ENCODE peak calls at places on chromosomes 1 and 21, in seven cellular contexts. E is right lobe of liver, H is substantia nigra, N is tibial artery, O is right atrium auricular region, V is breast epithelium, I is PC-3. P is an unnamed sample.

GRCh38 chr1:6646499-6647148 is 22.0 kb downstream of the THAP3 start:
- DNase-seq in E (no peak), H (no peak), N (no peak), O (no peak), V (no peak), I (peak; percentile 68), P (no peak)

GRCh38 chr1:45334308-45335245 is 5.4 kb upstream of the TOE1 start:
- DNase-seq in E (peak; percentile 49), H (no peak), N (no peak), O (no peak), V (no peak), I (peak; percentile 39), P (no peak)

GRCh38 chr1:244450597-244451538 is 841 bp downstream of the ADSS2 start:
- DNase-seq in E (peak; percentile 66), H (no peak), N (peak; percentile 81), O (peak; percentile 63), V (peak; percentile 37), I (peak; percentile 61), P (no peak)

GRCh38 chr1:110138956-110139355 is 11.3 kb upstream of the SLC6A17 start:
- DNase-seq in E (no peak), H (no peak), N (no peak), O (no peak), V (no peak), I (no peak), P (no peak)

GRCh38 chr1:169495916-169496315 is 10.2 kb upstream of the SLC19A2 start:
- DNase-seq in E (no peak), H (no peak), N (no peak), O (no peak), V (no peak), I (no peak), P (no peak)

GRCh38 chr1:1510912-1511532 is 940 bp upstream of the ATAD3A start:
- DNase-seq in E (no peak), H (no peak), N (no peak), O (no peak), V (no peak), I (peak; percentile 58), P (no peak)

GRCh38 chr1:202237052-202237451 is 43.5 kb downstream of the LGR6 start:
- DNase-seq in E (peak; percentile 33), H (no peak), N (peak; percentile 89), O (no peak), V (no peak), I (peak; percentile 39), P (no peak)

GRCh38 chr21:41387042-41387819 is 25.4 kb downstream of the MX2 start:
- DNase-seq in E (no peak), H (no peak), N (no peak), O (no peak), V (no peak), I (no peak), P (no peak)

GRCh38 chr1:206513312-206514111 is 6.2 kb downstream of the RASSF5 start:
- DNase-seq in E (no peak), H (no peak), N (peak; percentile 91), O (peak; percentile 85), V (peak; percentile 64), I (peak; percentile 98), P (no peak)

DNA sequence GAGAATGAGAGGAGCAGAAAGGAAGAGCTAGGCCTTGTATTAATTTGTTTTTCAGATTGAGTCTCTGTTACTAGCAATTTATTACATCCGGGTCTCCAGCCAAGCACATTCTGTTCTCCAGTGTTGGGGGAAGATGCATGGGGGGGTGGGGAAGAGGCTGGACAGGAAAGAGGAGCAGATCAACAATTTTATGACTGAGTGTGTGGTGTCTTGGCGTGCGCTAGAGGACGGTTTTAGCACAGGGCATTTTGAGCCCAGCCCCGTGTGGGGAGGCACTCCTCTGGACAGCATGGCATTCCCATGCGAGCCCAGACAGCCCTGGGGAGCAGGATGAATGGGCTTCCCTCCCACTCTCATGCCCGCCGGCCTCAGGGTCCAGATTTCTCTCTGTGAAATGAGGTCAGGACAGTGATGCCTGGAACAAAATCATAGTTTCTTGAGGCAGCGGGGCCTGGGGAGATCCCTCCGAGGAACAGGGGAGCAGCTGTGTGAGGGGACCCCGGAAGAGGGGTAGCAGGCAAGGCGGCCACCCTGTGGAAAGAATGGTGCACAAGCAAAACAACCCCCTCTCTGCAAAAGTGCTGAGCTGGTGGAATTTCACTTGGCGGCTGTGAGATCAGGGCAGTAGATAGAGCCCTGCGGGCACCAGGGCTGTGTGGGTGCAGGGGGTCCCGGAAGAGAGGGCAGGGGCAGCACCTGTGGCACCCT is 16.3 kb downstream of the SOX13 start:
- DNase-seq in E (no peak), H (no peak), N (peak; percentile 92), O (no peak), V (peak; percentile 89), I (no peak), P (no peak)
- H3K27ac ChIP-seq in E (peak overlapping the region; percentile 72), H (peak overlapping the region; percentile 14), N (peak overlapping the region; percentile 89), O (peak overlapping the region; percentile 68), V (peak overlapping the region; percentile 95), I (no peak overlapping the region), P (peak overlapping the region; percentile 84)

GRCh38 chr1:209652873-209653401 is 712 bp upstream of the LAMB3 start:
- DNase-seq in E (peak; percentile 86), H (peak; percentile 92), N (peak; percentile 79), O (peak; percentile 80), V (peak; percentile 99), I (peak; percentile 100), P (peak; percentile 72)
- H3K27ac ChIP-seq in E (peak overlapping the region; percentile 42), H (no peak overlapping the region), N (no peak overlapping the region), O (no peak overlapping the region), V (peak overlapping the region; percentile 90), I (peak overlapping the region; percentile 95), P (no peak overlapping the region)

DNA sequence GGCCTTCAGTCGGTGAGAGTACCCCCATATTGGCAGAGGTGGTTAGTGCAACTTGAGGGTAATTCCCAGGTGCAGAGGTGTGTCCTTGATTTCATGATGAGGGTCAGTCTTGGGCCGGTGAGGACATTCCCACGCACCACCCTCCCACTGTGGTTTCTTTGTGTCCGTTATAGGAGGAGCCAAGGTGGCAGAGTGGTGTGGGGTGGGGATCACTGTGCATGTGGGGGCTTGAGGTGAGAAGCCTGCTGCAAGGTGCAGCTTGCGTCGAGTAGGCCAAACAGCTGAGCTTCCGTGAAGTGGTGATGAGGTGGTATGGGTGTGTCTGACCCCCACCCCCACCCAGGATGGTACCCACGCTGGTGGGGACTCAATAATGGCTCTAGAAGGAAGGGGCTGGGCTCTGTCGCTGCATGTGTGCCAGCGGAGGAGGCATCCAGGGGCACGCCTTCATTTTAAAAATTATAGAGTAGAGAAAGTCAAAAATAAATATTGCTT is 6.2 kb downstream of the PTPRF start:
- DNase-seq in E (no peak), H (no peak), N (no peak), O (no peak), V (no peak), I (no peak), P (no peak)
- H3K27ac ChIP-seq in E (no peak overlapping the region), H (peak overlapping the region; percentile 50), N (no peak overlapping the region), O (no peak overlapping the region), V (peak overlapping the region; percentile 75), I (peak overlapping the region; percentile 86), P (no peak overlapping the region)

GRCh38 chr1:233547726-233548125 is 66.2 kb upstream of the KCNK1 start:
- DNase-seq in E (no peak), H (no peak), N (no peak), O (no peak), V (no peak), I (no peak), P (peak; percentile 6)

GRCh38 chr1:233549404-233549803 is 64.5 kb upstream of the KCNK1 start:
- DNase-seq in E (no peak), H (no peak), N (no peak), O (no peak), V (no peak), I (no peak), P (no peak)

GRCh38 chr1:233543338-233544255 is 70.3 kb upstream of the KCNK1 start:
- DNase-seq in E (no peak), H (no peak), N (no peak), O (no peak), V (no peak), I (peak; percentile 98), P (peak; percentile 29)

GRCh38 chr1:233540788-233541187 is 73.1 kb upstream of the KCNK1 start:
- DNase-seq in E (no peak), H (no peak), N (no peak), O (no peak), V (no peak), I (no peak), P (no peak)

DNA sequence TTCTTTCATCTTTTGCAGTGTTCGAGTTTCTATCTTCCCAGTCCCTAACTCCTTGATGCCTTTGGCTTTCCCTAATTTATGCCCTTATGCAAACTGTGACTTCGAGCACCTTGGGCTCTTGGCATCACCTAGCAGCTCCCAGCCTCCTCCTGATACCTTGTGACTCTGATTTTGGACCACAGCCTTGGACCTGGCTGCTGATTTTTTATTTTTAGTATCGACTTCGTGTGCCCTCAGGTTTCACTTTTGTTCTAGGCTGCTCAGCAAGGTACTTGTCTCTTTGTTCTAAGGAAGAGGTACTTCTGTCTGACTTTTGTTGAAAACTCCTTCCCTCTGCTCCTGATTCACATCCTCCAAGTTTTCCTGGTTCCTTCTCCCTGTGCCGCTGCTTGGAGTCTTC is 69.6 kb upstream of the KCNK1 start:
- DNase-seq in E (no peak), H (no peak), N (no peak), O (no peak), V (no peak), I (no peak), P (no peak)
- H3K27ac ChIP-seq in E (no peak overlapping the region), H (no peak overlapping the region), N (no peak overlapping the region), O (no peak overlapping the region), V (no peak overlapping the region), I (peak overlapping the region; percentile 63), P (no peak overlapping the region)

GRCh38 chr1:183315987-183316758 is 102.0 kb downstream of the NMNAT2 start:
- DNase-seq in E (no peak), H (no peak), N (no peak), O (no peak), V (no peak), I (no peak), P (no peak)
- H3K27ac ChIP-seq in E (no peak overlapping the region), H (no peak overlapping the region), N (peak overlapping the region; percentile 47), O (peak overlapping the region; percentile 18), V (peak overlapping the region; percentile 30), I (no peak overlapping the region), P (no peak overlapping the region)

GRCh38 chr1:212457740-212458338 is 25.1 kb downstream of the NENF start:
- DNase-seq in E (no peak), H (no peak), N (no peak), O (no peak), V (no peak), I (peak; percentile 91), P (no peak)

GRCh38 chr1:212455406-212456165 is 22.9 kb downstream of the NENF start:
- DNase-seq in E (peak; percentile 80), H (peak; percentile 88), N (peak; percentile 95), O (peak; percentile 95), V (peak; percentile 81), I (peak; percentile 98), P (peak; percentile 78)

GRCh38 chr1:212454741-212455140 is 22.0 kb downstream of the NENF start:
- DNase-seq in E (no peak), H (no peak), N (no peak), O (no peak), V (no peak), I (no peak), P (no peak)

GRCh38 chr1:212458817-212459216 is 26.1 kb downstream of the NENF start:
- DNase-seq in E (no peak), H (no peak), N (no peak), O (no peak), V (no peak), I (no peak), P (no peak)

DNA sequence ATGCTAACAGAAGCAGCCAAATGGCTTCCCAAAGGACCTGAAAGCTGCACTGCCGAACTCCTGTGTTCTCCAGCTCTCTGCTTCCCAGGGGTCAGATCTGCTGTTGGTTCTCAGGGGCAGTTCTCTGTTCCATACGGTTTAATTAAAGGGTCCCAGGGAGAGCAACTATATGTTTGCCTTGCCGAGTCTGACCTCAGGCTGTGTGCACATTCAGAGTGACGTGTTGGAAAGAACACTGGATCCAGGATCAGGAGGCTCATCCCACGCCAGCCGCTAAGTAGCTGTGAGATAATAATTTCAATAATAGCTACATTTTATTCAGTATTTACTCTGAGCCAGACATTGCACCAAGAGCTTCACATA is 23.4 kb downstream of the NENF start:
- DNase-seq in E (no peak), H (no peak), N (no peak), O (no peak), V (no peak), I (peak; percentile 33), P (no peak)
- H3K27ac ChIP-seq in E (no peak overlapping the region), H (peak overlapping the region; percentile 78), N (peak overlapping the region; percentile 77), O (peak overlapping the region; percentile 66), V (peak overlapping the region; percentile 32), I (no peak overlapping the region), P (peak overlapping the region; percentile 86)

P was measured in caudate nucleus.